ENCODE peak calls at places on chromosomes 6 and 20, in six cellular contexts. T is fibroblast of pulmonary artery; M is HCT116; A is CD8-positive, alpha-beta T cell; Y is colonic mucosa; Q is heart right ventricle. N is an unnamed sample.

GRCh38 chr20:13187899-13188298 is 33.2 kb upstream of the ISM1 start:
- DNase-seq in T (no peak), M (no peak), A (no peak), Y (no peak), Q (no peak), N (no peak)

GRCh38 chr20:39310363-39311037 is 348.4 kb downstream of the DHX35 start:
- DNase-seq in T (no peak), M (no peak), A (no peak), Y (no peak), Q (no peak), N (no peak)

GRCh38 chr6:107334026-107334425 is 125.3 kb downstream of the PDSS2 start:
- DNase-seq in T (no peak), M (no peak), A (no peak), Y (no peak), Q (no peak), N (no peak)

GRCh38 chr20:22797103-22797502 is 212.7 kb upstream of the FOXA2 start:
- DNase-seq in T (no peak), M (no peak), A (no peak), Y (no peak), Q (no peak), N (no peak)

GRCh38 chr6:149311766-149312165 is 5.7 kb upstream of the TAB2 start:
- DNase-seq in T (no peak), M (no peak), A (no peak), Y (no peak), Q (no peak), N (no peak)

GRCh38 chr6:38266921-38267354 is 372.8 kb downstream of the BTBD9 start:
- DNase-seq in T (no peak), M (no peak), A (no peak), Y (no peak), Q (no peak), N (no peak)

GRCh38 chr20:50491168-50491567 is 19.0 kb upstream of the PTPN1 start:
- DNase-seq in T (no peak), M (no peak), A (no peak), Y (no peak), Q (no peak), N (no peak)

GRCh38 chr20:8194721-8195120 is 62.7 kb downstream of the PLCB1 start:
- DNase-seq in T (no peak), M (no peak), A (no peak), Y (no peak), Q (no peak), N (peak; percentile 3)

GRCh38 chr6:156686429-156686939 is 90.7 kb upstream of the ARID1B start:
- DNase-seq in T (peak; percentile 71), M (no peak), A (peak; percentile 23), Y (no peak), Q (peak; percentile 17), N (peak; percentile 65)

GRCh38 chr6:128370072-128370471 is 150.3 kb downstream of the PTPRK start:
- DNase-seq in T (peak; percentile 56), M (no peak), A (no peak), Y (no peak), Q (no peak), N (peak; percentile 30)

GRCh38 chr6:149337330-149337729 is 19.8 kb downstream of the TAB2 start:
- DNase-seq in T (no peak), M (no peak), A (no peak), Y (no peak), Q (no peak), N (no peak)

GRCh38 chr6:22732186-22732970 is 163.0 kb downstream of the HDGFL1 start:
- DNase-seq in T (peak; percentile 14), M (no peak), A (no peak), Y (no peak), Q (no peak), N (peak; percentile 40)

GRCh38 chr6:123316733-123317323 is 319.9 kb downstream of the TRDN start:
- DNase-seq in T (peak; percentile 40), M (no peak), A (no peak), Y (no peak), Q (no peak), N (peak; percentile 15)

GRCh38 chr20:16865406-16865805 is 117.2 kb downstream of the OTOR start:
- DNase-seq in T (no peak), M (no peak), A (no peak), Y (no peak), Q (no peak), N (no peak)

GRCh38 chr6:165662671-165663282 is at the start of gene PDE10A:
- DNase-seq in T (peak; percentile 80), M (no peak), A (no peak), Y (no peak), Q (peak; percentile 79), N (peak; percentile 15)

GRCh38 chr6:34067814-34068213 is 78.1 kb downstream of the GRM4 start:
- DNase-seq in T (no peak), M (no peak), A (no peak), Y (no peak), Q (no peak), N (no peak)

GRCh38 chr6:19399406-19399805 is 437.8 kb upstream of the ID4 start:
- DNase-seq in T (peak; percentile 59), M (no peak), A (no peak), Y (no peak), Q (no peak), N (peak; percentile 56)

GRCh38 chr20:23200914-23201313 is 114.8 kb upstream of the CD93 start:
- DNase-seq in T (peak; percentile 47), M (peak; percentile 48), A (no peak), Y (peak; percentile 28), Q (peak; percentile 33), N (peak; percentile 20)

GRCh38 chr6:168155193-168155592 is 76.2 kb upstream of the FRMD1 start:
- DNase-seq in T (peak; percentile 29), M (no peak), A (no peak), Y (no peak), Q (no peak), N (peak; percentile 23)

GRCh38 chr6:168016756-168017525 is 19.5 kb downstream of the KIF25 start:
- DNase-seq in T (no peak), M (no peak), A (no peak), Y (peak; percentile 14), Q (no peak), N (peak; percentile 17)

GRCh38 chr20:24746351-24746685 is 202.8 kb upstream of the CST7 start:
- DNase-seq in T (no peak), M (peak; percentile 48), A (no peak), Y (peak; percentile 92), Q (no peak), N (no peak)

GRCh38 chr6:106702451-106703110 is 73.2 kb downstream of the QRSL1 start:
- DNase-seq in T (no peak), M (no peak), A (no peak), Y (peak; percentile 19), Q (no peak), N (no peak)

GRCh38 chr6:108294787-108295625 is at the start of gene AFG1L:
- DNase-seq in T (peak; percentile 87), M (peak; percentile 76), A (peak; percentile 87), Y (peak; percentile 97), Q (peak; percentile 94), N (peak; percentile 88)

GRCh38 chr6:132202569-132202968 is 198.7 kb downstream of the MOXD1 start:
- DNase-seq in T (peak; percentile 84), M (no peak), A (no peak), Y (no peak), Q (no peak), N (peak; percentile 89)

GRCh38 chr6:28443112-28443773 is at the start of gene ZSCAN23:
- DNase-seq in T (peak; percentile 94), M (no peak), A (peak; percentile 91), Y (peak; percentile 81), Q (peak; percentile 71), N (peak; percentile 85)

GRCh38 chr6:137692806-137693205 is 174.3 kb upstream of the TNFAIP3 start:
- DNase-seq in T (peak; percentile 45), M (no peak), A (no peak), Y (no peak), Q (no peak), N (peak; percentile 35)

GRCh38 chr6:142696123-142696522 is 248.9 kb downstream of the HIVEP2 start:
- DNase-seq in T (no peak), M (no peak), A (no peak), Y (no peak), Q (no peak), N (peak; percentile 28)

GRCh38 chr6:90610671-90611542 is 24.0 kb upstream of the MAP3K7 start:
- DNase-seq in T (peak; percentile 10), M (no peak), A (peak; percentile 28), Y (no peak), Q (peak; percentile 53), N (no peak)

GRCh38 chr6:113856571-113857564 is at the start of gene MARCKS:
- DNase-seq in T (peak; percentile 93), M (peak; percentile 69), A (no peak), Y (peak; percentile 95), Q (peak; percentile 81), N (peak; percentile 94)

GRCh38 chr20:44585042-44585968 is 2.9 kb downstream of the PKIG start:
- DNase-seq in T (no peak), M (no peak), A (no peak), Y (no peak), Q (no peak), N (no peak)
- H3K4me3 ChIP-seq in T (no peak overlapping the region), M (no peak overlapping the region), A (no peak overlapping the region), Y (no peak overlapping the region), Q (peak overlapping the region; percentile 63), N (peak overlapping the region; percentile 47)

DNA sequence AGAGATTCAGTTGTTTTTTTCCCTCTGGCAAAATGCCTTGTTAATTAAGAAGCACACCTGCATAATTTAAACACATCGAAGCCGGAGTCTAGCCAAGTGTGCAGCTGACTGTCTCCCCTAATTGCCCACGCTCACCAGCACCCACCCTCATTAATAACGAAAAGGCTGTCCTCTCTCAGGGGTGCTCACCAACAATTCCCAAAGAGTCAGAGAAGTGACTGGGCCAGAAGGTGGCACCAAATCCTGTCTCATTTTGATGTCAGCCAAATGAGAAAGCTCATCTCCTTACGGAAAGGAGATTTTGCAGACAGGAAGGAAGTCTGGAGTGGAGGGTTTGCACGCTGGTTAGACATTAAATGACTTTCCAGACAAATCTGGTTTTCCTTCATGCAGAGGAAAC is 60.7 kb upstream of the MC3R start:
- DNase-seq in T (no peak), M (no peak), A (no peak), Y (no peak), Q (no peak), N (no peak)
- TF ChIP-seq CTCF in T (no peak), M (no peak), A (no peak), Y (no peak), Q (peak; percentile 32), N (no peak)

GRCh38 chr20:57240850-57241429 is 25.5 kb downstream of the BMP7 start:
- DNase-seq in T (no peak), M (no peak), A (no peak), Y (no peak), Q (no peak), N (no peak)
- H3K4me3 ChIP-seq in T (no peak overlapping the region), M (no peak overlapping the region), A (no peak overlapping the region), Y (no peak overlapping the region), Q (no peak overlapping the region), N (no peak overlapping the region)

GRCh38 chr6:13709698-13710551 is 1.7 kb downstream of the RANBP9 start:
- DNase-seq in T (peak; percentile 45), M (no peak), A (peak; percentile 44), Y (peak; percentile 43), Q (no peak), N (peak; percentile 56)

GRCh38 chr6:13712485-13712990 is 903 bp upstream of the RANBP9 start:
- DNase-seq in T (peak; percentile 51), M (no peak), A (no peak), Y (no peak), Q (no peak), N (peak; percentile 48)

GRCh38 chr6:13710552-13711383 is 867 bp downstream of the RANBP9 start:
- DNase-seq in T (peak; percentile 14), M (no peak), A (peak; percentile 28), Y (peak; percentile 63), Q (peak; percentile 45), N (no peak)

GRCh38 chr6:13711726-13712484 is at the start of gene RANBP9:
- DNase-seq in T (peak; percentile 90), M (peak; percentile 75), A (peak; percentile 90), Y (peak; percentile 86), Q (peak; percentile 89), N (peak; percentile 96)

GRCh38 chr6:13711384-13711725 is 280 bp downstream of the RANBP9 start:
- DNase-seq in T (no peak), M (no peak), A (peak; percentile 65), Y (no peak), Q (no peak), N (no peak)
- TF ChIP-seq CTCF in T (no peak), M (no peak), A (no peak), Y (no peak), Q (peak; percentile 47), N (no peak)

N was measured in foreskin fibroblast.